ENCODE peak calls at places on chromosomes 16 and 17, in nine cellular contexts. G is breast epithelium, Q is tibial artery, V is DND-41, D is foreskin keratinocyte, I is ascending aorta, X is upper lobe of left lung, J is colonic mucosa, N is heart right ventricle. O is an unnamed sample. For H3K27me3, the result is how much of the 10 kb centered on the place peaks cover.

GRCh38 chr17:3943240-3943891 is 20.9 kb downstream of the ATP2A3 start:
- DNase-seq in G (no peak), Q (no peak), V (no peak), D (no peak), I (no peak), X (no peak), J (no peak), N (no peak), O (no peak)

GRCh38 chr16:8678068-8678927 is 3.9 kb downstream of the ABAT start:
- DNase-seq in G (no peak), Q (no peak), V (no peak), D (peak), I (no peak), X (no peak), J (no peak), N (no peak), O (no peak)

GRCh38 chr17:53659181-53659580 is 163.5 kb upstream of the KIF2B start:
- DNase-seq in G (no peak), Q (no peak), V (no peak), D (peak), I (no peak), X (no peak), J (no peak), N (no peak), O (no peak)

GRCh38 chr17:79926002-79926307 is 86.7 kb upstream of the CBX4 start:
- DNase-seq in G (no peak), Q (no peak), V (peak), D (no peak), I (no peak), X (no peak), J (no peak), N (no peak), O (no peak)

GRCh38 chr17:63699638-63700527 is at the start of gene LIMD2:
- DNase-seq in G (no peak), Q (peak), V (peak), D (no peak), I (peak), X (peak), J (peak), N (peak), O (peak)

GRCh38 chr16:48384305-48384981 is 770 bp downstream of the SIAH1 start:
- DNase-seq in G (peak), Q (peak), V (peak), D (no peak), I (peak), X (peak), J (peak), N (peak), O (no peak)

GRCh38 chr17:50765454-50766221 is 1.7 kb downstream of the ANKRD40CL start:
- DNase-seq in G (no peak), Q (no peak), V (no peak), D (no peak), I (no peak), X (peak), J (peak), N (no peak), O (no peak)

GRCh38 chr16:81997738-81998137 is 13.5 kb downstream of the SDR42E1 start:
- DNase-seq in G (no peak), Q (no peak), V (no peak), D (peak), I (no peak), X (no peak), J (no peak), N (no peak), O (no peak)

GRCh38 chr16:88353232-88353631 is 29.5 kb upstream of the ZNF469 start:
- DNase-seq in G (no peak), Q (no peak), V (no peak), D (no peak), I (no peak), X (no peak), J (no peak), N (no peak), O (no peak)

GRCh38 chr17:79919164-79919585 is 79.9 kb upstream of the CBX4 start:
- DNase-seq in G (peak), Q (peak), V (no peak), D (peak), I (peak), X (peak), J (peak), N (peak), O (no peak)

GRCh38 chr17:27207073-27207511 is 86.8 kb upstream of the WSB1 start:
- DNase-seq in G (no peak), Q (no peak), V (no peak), D (peak), I (no peak), X (no peak), J (no peak), N (no peak), O (no peak)

GRCh38 chr16:68083861-68084503 is 1.2 kb upstream of the NFATC3 start:
- DNase-seq in G (no peak), Q (no peak), V (no peak), D (no peak), I (no peak), X (no peak), J (peak), N (no peak), O (no peak)
- TF ChIP-seq CTCF in G (no peak), Q (no peak), V (no peak), D (no peak), I (no peak), X (no peak), J (no peak), N (no peak), O (no peak)

GRCh38 chr16:35909351-35909954 is 2450.0 kb downstream of the TP53TG3F start:
- DNase-seq in G (no peak), Q (no peak), V (no peak), D (no peak), I (no peak), X (no peak), J (no peak), N (no peak), O (no peak)
- H3K27me3 ChIP-seq in G (under half), Q (under half), V (under half), D (under half), I (under half), X (under half), J (under half), N (under half), O (under half)

GRCh38 chr17:30343741-30344140 is 9.9 kb upstream of the TMIGD1 start:
- DNase-seq in G (no peak), Q (no peak), V (no peak), D (no peak), I (no peak), X (no peak), J (no peak), N (no peak), O (no peak)

GRCh38 chr17:30346211-30346831 is 12.5 kb upstream of the TMIGD1 start:
- DNase-seq in G (no peak), Q (no peak), V (no peak), D (no peak), I (no peak), X (no peak), J (no peak), N (no peak), O (no peak)

GRCh38 chr17:30344283-30345088 is 10.6 kb upstream of the TMIGD1 start:
- DNase-seq in G (no peak), Q (no peak), V (no peak), D (no peak), I (no peak), X (peak), J (peak), N (peak), O (no peak)

GRCh38 chr17:30345527-30346075 is 11.7 kb upstream of the TMIGD1 start:
- DNase-seq in G (no peak), Q (no peak), V (no peak), D (peak), I (no peak), X (no peak), J (no peak), N (no peak), O (no peak)

GRCh38 chr17:30345089-30345433 is 11.2 kb upstream of the TMIGD1 start:
- DNase-seq in G (no peak), Q (no peak), V (no peak), D (no peak), I (no peak), X (no peak), J (no peak), N (no peak), O (no peak)
- H3K27ac ChIP-seq in G (peak), Q (no peak), V (no peak), D (no peak), I (peak), X (peak), J (peak), N (peak), O (no peak)

DNA sequence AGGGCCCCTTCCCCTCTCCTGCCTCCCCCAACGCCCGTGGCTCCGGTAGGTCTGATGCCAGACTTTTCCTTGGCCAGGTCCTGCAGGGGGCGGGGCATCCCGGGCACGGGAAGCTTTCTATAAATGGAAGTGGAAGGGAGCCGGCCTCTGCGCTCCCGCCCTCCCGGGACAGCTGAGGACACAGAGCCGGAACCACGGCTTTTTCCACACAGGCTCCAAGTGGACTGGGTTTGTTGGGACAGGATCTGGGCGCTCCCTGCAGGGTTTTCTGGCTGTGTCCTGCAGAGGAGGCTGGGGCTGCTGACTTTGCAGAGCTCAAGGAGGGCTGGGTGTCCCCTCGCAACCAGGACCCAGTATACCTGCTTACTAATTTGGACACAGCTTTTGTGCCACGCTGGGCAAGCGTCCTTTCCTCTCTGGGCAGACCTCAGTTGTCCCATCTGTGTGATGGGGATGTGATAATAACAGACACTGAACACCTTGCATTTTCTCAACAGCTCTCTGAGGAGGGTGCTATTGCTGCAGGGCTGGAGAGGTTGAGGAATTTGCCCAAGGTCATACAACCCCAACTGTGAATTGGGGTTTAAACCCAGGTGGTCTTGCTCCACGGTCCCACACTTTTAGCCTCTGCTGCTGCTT is 1.8 kb downstream of the TNS4 start:
- DNase-seq in G (peak), Q (peak), V (no peak), D (peak), I (peak), X (peak), J (peak), N (peak), O (no peak)
- TF ChIP-seq CTCF in G (no peak), Q (no peak), V (no peak), D (peak), I (peak), X (no peak), J (no peak), N (peak), O (no peak)